ENCODE peak calls at places on chromosomes 2 and 18, in four cellular contexts. One of them, this sample, is unnamed.
A peak's percentile ranks its signal among the peaks of the same experiment; 100 is the strongest.

GRCh38 chr2:239018291-239019192 is 170.7 kb downstream of the TWIST2 start:
- DNase-seq in iris pigment epithelial cell: no peak
- DNase-seq in fibroblast of pulmonary artery: no peak
- DNase-seq in nucleus accumbens: peak; percentile 7
- DNase-seq in this sample: no peak

GRCh38 chr18:38747153-38747552 is 1181.6 kb upstream of the CELF4 start:
- DNase-seq in iris pigment epithelial cell: no peak
- DNase-seq in fibroblast of pulmonary artery: no peak
- DNase-seq in nucleus accumbens: no peak
- DNase-seq in this sample: no peak

GRCh38 chr2:27191107-27191829 is 20.6 kb upstream of the ATRAID start:
- DNase-seq in iris pigment epithelial cell: peak; percentile 67
- DNase-seq in fibroblast of pulmonary artery: peak; percentile 81
- DNase-seq in nucleus accumbens: peak; percentile 58
- DNase-seq in this sample: no peak

GRCh38 chr18:57062841-57063240 is 84.0 kb upstream of the BOD1L2 start:
- DNase-seq in iris pigment epithelial cell: no peak
- DNase-seq in fibroblast of pulmonary artery: no peak
- DNase-seq in nucleus accumbens: no peak
- DNase-seq in this sample: no peak

GRCh38 chr2:148136441-148136840 is 115.5 kb downstream of the MBD5 start:
- DNase-seq in iris pigment epithelial cell: no peak
- DNase-seq in fibroblast of pulmonary artery: no peak
- DNase-seq in nucleus accumbens: no peak
- DNase-seq in this sample: no peak

GRCh38 chr2:19548116-19548515 is 189.7 kb upstream of the OSR1 start:
- DNase-seq in iris pigment epithelial cell: no peak
- DNase-seq in fibroblast of pulmonary artery: no peak
- DNase-seq in nucleus accumbens: no peak
- DNase-seq in this sample: no peak

GRCh38 chr2:68368657-68369339 is 3.7 kb downstream of the PLEK start:
- DNase-seq in iris pigment epithelial cell: peak; percentile 87
- DNase-seq in fibroblast of pulmonary artery: peak; percentile 60
- DNase-seq in nucleus accumbens: peak; percentile 76
- DNase-seq in this sample: peak; percentile 64

GRCh38 chr2:48527211-48527880 is 2.6 kb upstream of the STON1 start:
- DNase-seq in iris pigment epithelial cell: peak; percentile 58
- DNase-seq in fibroblast of pulmonary artery: peak; percentile 59
- DNase-seq in nucleus accumbens: no peak
- DNase-seq in this sample: no peak

GRCh38 chr18:35736696-35737095 is 155.2 kb downstream of the GALNT1 start:
- DNase-seq in iris pigment epithelial cell: no peak
- DNase-seq in fibroblast of pulmonary artery: no peak
- DNase-seq in nucleus accumbens: no peak
- DNase-seq in this sample: no peak

GRCh38 chr2:159137511-159138101 is 148.9 kb downstream of the WDSUB1 start:
- DNase-seq in iris pigment epithelial cell: peak; percentile 57
- DNase-seq in fibroblast of pulmonary artery: peak; percentile 65
- DNase-seq in nucleus accumbens: no peak
- DNase-seq in this sample: no peak

GRCh38 chr2:128215897-128216645 is 102.6 kb downstream of the HS6ST1 start:
- DNase-seq in iris pigment epithelial cell: no peak
- DNase-seq in fibroblast of pulmonary artery: no peak
- DNase-seq in nucleus accumbens: no peak
- DNase-seq in this sample: no peak

GRCh38 chr2:224990717-224991116 is 51.6 kb downstream of the DOCK10 start:
- DNase-seq in iris pigment epithelial cell: no peak
- DNase-seq in fibroblast of pulmonary artery: no peak
- DNase-seq in nucleus accumbens: no peak
- DNase-seq in this sample: no peak

GRCh38 chr2:101230541-101230993 is 22.1 kb upstream of the CNOT11 start:
- DNase-seq in iris pigment epithelial cell: peak; percentile 84
- DNase-seq in fibroblast of pulmonary artery: peak; percentile 39
- DNase-seq in nucleus accumbens: no peak
- DNase-seq in this sample: no peak

GRCh38 chr18:9986156-9986930 is 72.5 kb downstream of the VAPA start:
- DNase-seq in iris pigment epithelial cell: no peak
- DNase-seq in fibroblast of pulmonary artery: no peak
- DNase-seq in nucleus accumbens: no peak
- DNase-seq in this sample: no peak

GRCh38 chr2:182553483-182553882 is 126.6 kb upstream of the PDE1A start:
- DNase-seq in iris pigment epithelial cell: no peak
- DNase-seq in fibroblast of pulmonary artery: no peak
- DNase-seq in nucleus accumbens: no peak
- DNase-seq in this sample: no peak

GRCh38 chr2:193114827-193115226 is 920.1 kb upstream of the TMEFF2 start:
- DNase-seq in iris pigment epithelial cell: no peak
- DNase-seq in fibroblast of pulmonary artery: no peak
- DNase-seq in nucleus accumbens: no peak
- DNase-seq in this sample: no peak

GRCh38 chr18:57587262-57587661 is 760 bp upstream of the FECH start:
- DNase-seq in iris pigment epithelial cell: no peak
- DNase-seq in fibroblast of pulmonary artery: no peak
- DNase-seq in nucleus accumbens: no peak
- DNase-seq in this sample: no peak

GRCh38 chr2:139684286-139684860 is 904.2 kb upstream of the NXPH2 start:
- DNase-seq in iris pigment epithelial cell: no peak
- DNase-seq in fibroblast of pulmonary artery: no peak
- DNase-seq in nucleus accumbens: no peak
- DNase-seq in this sample: no peak

GRCh38 chr2:32806857-32807256 is 139.9 kb upstream of the LTBP1 start:
- DNase-seq in iris pigment epithelial cell: no peak
- DNase-seq in fibroblast of pulmonary artery: no peak
- DNase-seq in nucleus accumbens: no peak
- DNase-seq in this sample: no peak

GRCh38 chr2:64831134-64831976 is 157.8 kb upstream of the SLC1A4 start:
- DNase-seq in iris pigment epithelial cell: peak; percentile 93
- DNase-seq in fibroblast of pulmonary artery: peak; percentile 93
- DNase-seq in nucleus accumbens: peak; percentile 78
- DNase-seq in this sample: peak; percentile 84

GRCh38 chr2:105886029-105886454 is 141.3 kb downstream of the NCK2 start:
- DNase-seq in iris pigment epithelial cell: peak; percentile 68
- DNase-seq in fibroblast of pulmonary artery: peak; percentile 74
- DNase-seq in nucleus accumbens: no peak
- DNase-seq in this sample: no peak

GRCh38 chr2:13654416-13654815 is 937.7 kb downstream of the TRIB2 start:
- DNase-seq in iris pigment epithelial cell: no peak
- DNase-seq in fibroblast of pulmonary artery: no peak
- DNase-seq in nucleus accumbens: no peak
- DNase-seq in this sample: no peak

GRCh38 chr2:37625781-37626548 is 45.5 kb downstream of the CDC42EP3 start:
- DNase-seq in iris pigment epithelial cell: no peak
- DNase-seq in fibroblast of pulmonary artery: no peak
- DNase-seq in nucleus accumbens: no peak
- DNase-seq in this sample: no peak

GRCh38 chr2:198283149-198283548 is 478.8 kb downstream of the PLCL1 start:
- DNase-seq in iris pigment epithelial cell: no peak
- DNase-seq in fibroblast of pulmonary artery: peak; percentile 13
- DNase-seq in nucleus accumbens: no peak
- DNase-seq in this sample: no peak

GRCh38 chr2:120788349-120788700 is 52.7 kb downstream of the GLI2 start:
- DNase-seq in iris pigment epithelial cell: no peak
- DNase-seq in fibroblast of pulmonary artery: no peak
- DNase-seq in nucleus accumbens: no peak
- DNase-seq in this sample: no peak

This sample was measured in putamen.